ENCODE peak calls at places on chromosomes 5 and 9, in nine cellular contexts. One of them, this sample, is unnamed.

GRCh38 chr5:139473105-139473504 is 2.3 kb downstream of the SMIM33 start:
- DNase-seq in COR-L47: no peak
- DNase-seq in right cardiac atrium: no peak
- DNase-seq in transverse colon: no peak
- DNase-seq in activated CD4-positive, alpha-beta T cell treated with anti-CD3 and anti-CD28 coated beads, Interleukin-2, amount 50 U/mL, for 48 hours: no peak
- DNase-seq in Calu3: no peak
- DNase-seq in iris pigment epithelial cell: no peak
- DNase-seq in activated naive CD8-positive, alpha-beta T cell treated with anti-CD3 and anti-CD28 coated beads for 36 hours: no peak
- DNase-seq in SK-N-SH: no peak
- DNase-seq in this sample: no peak

GRCh38 chr9:124285903-124286291 is 28.1 kb downstream of the NEK6 start:
- DNase-seq in Calu3: peak
- DNase-seq in activated CD4-positive, alpha-beta T cell treated with anti-CD3 and anti-CD28 coated beads, Interleukin-2, amount 50 U/mL, for 48 hours: peak
- DNase-seq in SK-N-SH: no peak
- DNase-seq in transverse colon: peak
- DNase-seq in iris pigment epithelial cell: peak
- DNase-seq in right cardiac atrium: peak
- DNase-seq in activated naive CD8-positive, alpha-beta T cell treated with anti-CD3 and anti-CD28 coated beads for 36 hours: peak
- DNase-seq in COR-L47: no peak
- DNase-seq in this sample: peak

GRCh38 chr9:5621327-5621726 is 7.6 kb upstream of the RIC1 start:
- DNase-seq in SK-N-SH: no peak
- DNase-seq in iris pigment epithelial cell: peak
- DNase-seq in activated CD4-positive, alpha-beta T cell treated with anti-CD3 and anti-CD28 coated beads, Interleukin-2, amount 50 U/mL, for 48 hours: no peak
- DNase-seq in Calu3: peak
- DNase-seq in COR-L47: no peak
- DNase-seq in right cardiac atrium: no peak
- DNase-seq in activated naive CD8-positive, alpha-beta T cell treated with anti-CD3 and anti-CD28 coated beads for 36 hours: no peak
- DNase-seq in transverse colon: no peak
- DNase-seq in this sample: no peak

GRCh38 chr5:115389074-115389798 is 92.8 kb upstream of the CCDC112 start:
- DNase-seq in COR-L47: no peak
- DNase-seq in right cardiac atrium: no peak
- DNase-seq in iris pigment epithelial cell: peak
- DNase-seq in transverse colon: no peak
- DNase-seq in SK-N-SH: no peak
- DNase-seq in Calu3: no peak
- DNase-seq in activated naive CD8-positive, alpha-beta T cell treated with anti-CD3 and anti-CD28 coated beads for 36 hours: no peak
- DNase-seq in activated CD4-positive, alpha-beta T cell treated with anti-CD3 and anti-CD28 coated beads, Interleukin-2, amount 50 U/mL, for 48 hours: no peak
- DNase-seq in this sample: no peak

GRCh38 chr9:27714388-27714787 is 141.1 kb upstream of the C9orf72 start:
- DNase-seq in right cardiac atrium: no peak
- DNase-seq in transverse colon: no peak
- DNase-seq in COR-L47: no peak
- DNase-seq in iris pigment epithelial cell: no peak
- DNase-seq in activated CD4-positive, alpha-beta T cell treated with anti-CD3 and anti-CD28 coated beads, Interleukin-2, amount 50 U/mL, for 48 hours: no peak
- DNase-seq in SK-N-SH: peak
- DNase-seq in activated naive CD8-positive, alpha-beta T cell treated with anti-CD3 and anti-CD28 coated beads for 36 hours: no peak
- DNase-seq in Calu3: no peak
- DNase-seq in this sample: no peak

GRCh38 chr5:72452515-72453259 is 54.5 kb downstream of the ZNF366 start:
- DNase-seq in right cardiac atrium: peak
- DNase-seq in activated CD4-positive, alpha-beta T cell treated with anti-CD3 and anti-CD28 coated beads, Interleukin-2, amount 50 U/mL, for 48 hours: no peak
- DNase-seq in COR-L47: no peak
- DNase-seq in Calu3: no peak
- DNase-seq in transverse colon: peak
- DNase-seq in activated naive CD8-positive, alpha-beta T cell treated with anti-CD3 and anti-CD28 coated beads for 36 hours: no peak
- DNase-seq in SK-N-SH: no peak
- DNase-seq in iris pigment epithelial cell: peak
- DNase-seq in this sample: no peak

GRCh38 chr9:68762570-68762969 is 57.5 kb downstream of the PIP5K1B start:
- DNase-seq in SK-N-SH: no peak
- DNase-seq in right cardiac atrium: no peak
- DNase-seq in activated CD4-positive, alpha-beta T cell treated with anti-CD3 and anti-CD28 coated beads, Interleukin-2, amount 50 U/mL, for 48 hours: no peak
- DNase-seq in activated naive CD8-positive, alpha-beta T cell treated with anti-CD3 and anti-CD28 coated beads for 36 hours: no peak
- DNase-seq in Calu3: no peak
- DNase-seq in COR-L47: no peak
- DNase-seq in transverse colon: no peak
- DNase-seq in iris pigment epithelial cell: no peak
- DNase-seq in this sample: no peak

GRCh38 chr5:93874080-93874479 is 132.7 kb upstream of the POU5F2 start:
- DNase-seq in COR-L47: peak
- DNase-seq in right cardiac atrium: no peak
- DNase-seq in SK-N-SH: no peak
- DNase-seq in activated CD4-positive, alpha-beta T cell treated with anti-CD3 and anti-CD28 coated beads, Interleukin-2, amount 50 U/mL, for 48 hours: no peak
- DNase-seq in Calu3: no peak
- DNase-seq in transverse colon: no peak
- DNase-seq in iris pigment epithelial cell: peak
- DNase-seq in activated naive CD8-positive, alpha-beta T cell treated with anti-CD3 and anti-CD28 coated beads for 36 hours: no peak
- DNase-seq in this sample: no peak

GRCh38 chr9:131607591-131607990 is 62.3 kb downstream of the PRRT1B start:
- DNase-seq in transverse colon: no peak
- DNase-seq in Calu3: no peak
- DNase-seq in COR-L47: no peak
- DNase-seq in activated naive CD8-positive, alpha-beta T cell treated with anti-CD3 and anti-CD28 coated beads for 36 hours: no peak
- DNase-seq in right cardiac atrium: no peak
- DNase-seq in SK-N-SH: no peak
- DNase-seq in iris pigment epithelial cell: no peak
- DNase-seq in activated CD4-positive, alpha-beta T cell treated with anti-CD3 and anti-CD28 coated beads, Interleukin-2, amount 50 U/mL, for 48 hours: no peak
- DNase-seq in this sample: no peak

GRCh38 chr9:6955251-6955921 is 197.6 kb downstream of the KDM4C start:
- DNase-seq in activated naive CD8-positive, alpha-beta T cell treated with anti-CD3 and anti-CD28 coated beads for 36 hours: peak
- DNase-seq in activated CD4-positive, alpha-beta T cell treated with anti-CD3 and anti-CD28 coated beads, Interleukin-2, amount 50 U/mL, for 48 hours: no peak
- DNase-seq in COR-L47: peak
- DNase-seq in transverse colon: no peak
- DNase-seq in iris pigment epithelial cell: peak
- DNase-seq in SK-N-SH: no peak
- DNase-seq in Calu3: no peak
- DNase-seq in right cardiac atrium: no peak
- DNase-seq in this sample: no peak

GRCh38 chr9:96680812-96681499 is 25.8 kb upstream of the PRXL2C start:
- DNase-seq in transverse colon: no peak
- DNase-seq in SK-N-SH: peak
- DNase-seq in COR-L47: no peak
- DNase-seq in right cardiac atrium: no peak
- DNase-seq in Calu3: no peak
- DNase-seq in activated CD4-positive, alpha-beta T cell treated with anti-CD3 and anti-CD28 coated beads, Interleukin-2, amount 50 U/mL, for 48 hours: no peak
- DNase-seq in iris pigment epithelial cell: no peak
- DNase-seq in activated naive CD8-positive, alpha-beta T cell treated with anti-CD3 and anti-CD28 coated beads for 36 hours: no peak
- DNase-seq in this sample: no peak

GRCh38 chr5:5572010-5572982 is 149.8 kb downstream of the ICE1 start:
- DNase-seq in iris pigment epithelial cell: no peak
- DNase-seq in transverse colon: peak
- DNase-seq in activated CD4-positive, alpha-beta T cell treated with anti-CD3 and anti-CD28 coated beads, Interleukin-2, amount 50 U/mL, for 48 hours: no peak
- DNase-seq in SK-N-SH: no peak
- DNase-seq in right cardiac atrium: peak
- DNase-seq in activated naive CD8-positive, alpha-beta T cell treated with anti-CD3 and anti-CD28 coated beads for 36 hours: no peak
- DNase-seq in COR-L47: no peak
- DNase-seq in Calu3: no peak
- DNase-seq in this sample: no peak

GRCh38 chr5:146221234-146221633 is 17.8 kb downstream of the RBM27 start:
- DNase-seq in Calu3: no peak
- DNase-seq in SK-N-SH: peak
- DNase-seq in activated CD4-positive, alpha-beta T cell treated with anti-CD3 and anti-CD28 coated beads, Interleukin-2, amount 50 U/mL, for 48 hours: no peak
- DNase-seq in COR-L47: no peak
- DNase-seq in iris pigment epithelial cell: no peak
- DNase-seq in transverse colon: no peak
- DNase-seq in right cardiac atrium: no peak
- DNase-seq in activated naive CD8-positive, alpha-beta T cell treated with anti-CD3 and anti-CD28 coated beads for 36 hours: no peak
- DNase-seq in this sample: no peak

GRCh38 chr9:91867740-91868139 is 82.3 kb downstream of the ROR2 start:
- DNase-seq in Calu3: no peak
- DNase-seq in activated naive CD8-positive, alpha-beta T cell treated with anti-CD3 and anti-CD28 coated beads for 36 hours: no peak
- DNase-seq in iris pigment epithelial cell: no peak
- DNase-seq in COR-L47: no peak
- DNase-seq in transverse colon: no peak
- DNase-seq in SK-N-SH: no peak
- DNase-seq in activated CD4-positive, alpha-beta T cell treated with anti-CD3 and anti-CD28 coated beads, Interleukin-2, amount 50 U/mL, for 48 hours: no peak
- DNase-seq in right cardiac atrium: no peak
- DNase-seq in this sample: no peak

GRCh38 chr9:120982851-120983250 is 56.3 kb upstream of the TRAF1 start:
- DNase-seq in COR-L47: no peak
- DNase-seq in Calu3: no peak
- DNase-seq in right cardiac atrium: no peak
- DNase-seq in activated CD4-positive, alpha-beta T cell treated with anti-CD3 and anti-CD28 coated beads, Interleukin-2, amount 50 U/mL, for 48 hours: no peak
- DNase-seq in iris pigment epithelial cell: peak
- DNase-seq in activated naive CD8-positive, alpha-beta T cell treated with anti-CD3 and anti-CD28 coated beads for 36 hours: no peak
- DNase-seq in SK-N-SH: no peak
- DNase-seq in transverse colon: no peak
- DNase-seq in this sample: no peak

GRCh38 chr5:141100243-141100805 is at the start of gene PCDHB3:
- DNase-seq in right cardiac atrium: peak
- DNase-seq in SK-N-SH: peak
- DNase-seq in iris pigment epithelial cell: peak
- DNase-seq in Calu3: peak
- DNase-seq in activated naive CD8-positive, alpha-beta T cell treated with anti-CD3 and anti-CD28 coated beads for 36 hours: peak
- DNase-seq in COR-L47: peak
- DNase-seq in transverse colon: no peak
- DNase-seq in activated CD4-positive, alpha-beta T cell treated with anti-CD3 and anti-CD28 coated beads, Interleukin-2, amount 50 U/mL, for 48 hours: peak
- DNase-seq in this sample: no peak

GRCh38 chr5:110218994-110219393 is 507.5 kb downstream of the TMEM232 start:
- DNase-seq in COR-L47: no peak
- DNase-seq in SK-N-SH: no peak
- DNase-seq in iris pigment epithelial cell: no peak
- DNase-seq in activated naive CD8-positive, alpha-beta T cell treated with anti-CD3 and anti-CD28 coated beads for 36 hours: no peak
- DNase-seq in activated CD4-positive, alpha-beta T cell treated with anti-CD3 and anti-CD28 coated beads, Interleukin-2, amount 50 U/mL, for 48 hours: no peak
- DNase-seq in right cardiac atrium: no peak
- DNase-seq in transverse colon: no peak
- DNase-seq in Calu3: no peak
- DNase-seq in this sample: no peak

GRCh38 chr9:137973829-137974416 is 96.3 kb downstream of the CACNA1B start:
- DNase-seq in COR-L47: no peak
- DNase-seq in right cardiac atrium: no peak
- DNase-seq in iris pigment epithelial cell: no peak
- DNase-seq in activated naive CD8-positive, alpha-beta T cell treated with anti-CD3 and anti-CD28 coated beads for 36 hours: no peak
- DNase-seq in SK-N-SH: no peak
- DNase-seq in activated CD4-positive, alpha-beta T cell treated with anti-CD3 and anti-CD28 coated beads, Interleukin-2, amount 50 U/mL, for 48 hours: no peak
- DNase-seq in transverse colon: no peak
- DNase-seq in Calu3: no peak
- DNase-seq in this sample: no peak

GRCh38 chr9:97484134-97484533 is 17.3 kb upstream of the TMOD1 start:
- DNase-seq in activated naive CD8-positive, alpha-beta T cell treated with anti-CD3 and anti-CD28 coated beads for 36 hours: no peak
- DNase-seq in COR-L47: no peak
- DNase-seq in iris pigment epithelial cell: no peak
- DNase-seq in transverse colon: no peak
- DNase-seq in activated CD4-positive, alpha-beta T cell treated with anti-CD3 and anti-CD28 coated beads, Interleukin-2, amount 50 U/mL, for 48 hours: no peak
- DNase-seq in right cardiac atrium: peak
- DNase-seq in Calu3: no peak
- DNase-seq in SK-N-SH: no peak
- DNase-seq in this sample: no peak

GRCh38 chr9:125323615-125324014 is 62.0 kb downstream of the GAPVD1 start:
- DNase-seq in iris pigment epithelial cell: no peak
- DNase-seq in transverse colon: no peak
- DNase-seq in COR-L47: no peak
- DNase-seq in activated naive CD8-positive, alpha-beta T cell treated with anti-CD3 and anti-CD28 coated beads for 36 hours: no peak
- DNase-seq in Calu3: no peak
- DNase-seq in SK-N-SH: no peak
- DNase-seq in activated CD4-positive, alpha-beta T cell treated with anti-CD3 and anti-CD28 coated beads, Interleukin-2, amount 50 U/mL, for 48 hours: no peak
- DNase-seq in right cardiac atrium: no peak
- DNase-seq in this sample: no peak

GRCh38 chr9:79263666-79264460 is 307.9 kb upstream of the TLE4 start:
- DNase-seq in right cardiac atrium: no peak
- DNase-seq in iris pigment epithelial cell: peak
- DNase-seq in Calu3: no peak
- DNase-seq in SK-N-SH: peak
- DNase-seq in transverse colon: no peak
- DNase-seq in COR-L47: peak
- DNase-seq in activated CD4-positive, alpha-beta T cell treated with anti-CD3 and anti-CD28 coated beads, Interleukin-2, amount 50 U/mL, for 48 hours: no peak
- DNase-seq in activated naive CD8-positive, alpha-beta T cell treated with anti-CD3 and anti-CD28 coated beads for 36 hours: no peak
- DNase-seq in this sample: no peak

GRCh38 chr9:99199938-99200539 is 21.7 kb downstream of the ALG2 start:
- DNase-seq in Calu3: no peak
- DNase-seq in iris pigment epithelial cell: no peak
- DNase-seq in activated CD4-positive, alpha-beta T cell treated with anti-CD3 and anti-CD28 coated beads, Interleukin-2, amount 50 U/mL, for 48 hours: no peak
- DNase-seq in transverse colon: no peak
- DNase-seq in SK-N-SH: no peak
- DNase-seq in right cardiac atrium: no peak
- DNase-seq in COR-L47: no peak
- DNase-seq in activated naive CD8-positive, alpha-beta T cell treated with anti-CD3 and anti-CD28 coated beads for 36 hours: no peak
- DNase-seq in this sample: no peak

GRCh38 chr5:149593370-149593769 is 12.1 kb downstream of the ARHGEF37 start:
- DNase-seq in iris pigment epithelial cell: no peak
- DNase-seq in COR-L47: no peak
- DNase-seq in Calu3: no peak
- DNase-seq in right cardiac atrium: no peak
- DNase-seq in transverse colon: no peak
- DNase-seq in SK-N-SH: no peak
- DNase-seq in activated CD4-positive, alpha-beta T cell treated with anti-CD3 and anti-CD28 coated beads, Interleukin-2, amount 50 U/mL, for 48 hours: no peak
- DNase-seq in activated naive CD8-positive, alpha-beta T cell treated with anti-CD3 and anti-CD28 coated beads for 36 hours: no peak
- DNase-seq in this sample: no peak

GRCh38 chr9:27429436-27429835 is 94.7 kb upstream of the IFNK start:
- DNase-seq in activated CD4-positive, alpha-beta T cell treated with anti-CD3 and anti-CD28 coated beads, Interleukin-2, amount 50 U/mL, for 48 hours: no peak
- DNase-seq in Calu3: no peak
- DNase-seq in transverse colon: peak
- DNase-seq in iris pigment epithelial cell: no peak
- DNase-seq in COR-L47: no peak
- DNase-seq in right cardiac atrium: no peak
- DNase-seq in activated naive CD8-positive, alpha-beta T cell treated with anti-CD3 and anti-CD28 coated beads for 36 hours: no peak
- DNase-seq in SK-N-SH: no peak
- DNase-seq in this sample: no peak

GRCh38 chr9:120100595-120100994 is 479.4 kb downstream of the CDK5RAP2 start:
- DNase-seq in transverse colon: no peak
- DNase-seq in iris pigment epithelial cell: no peak
- DNase-seq in Calu3: no peak
- DNase-seq in activated CD4-positive, alpha-beta T cell treated with anti-CD3 and anti-CD28 coated beads, Interleukin-2, amount 50 U/mL, for 48 hours: no peak
- DNase-seq in activated naive CD8-positive, alpha-beta T cell treated with anti-CD3 and anti-CD28 coated beads for 36 hours: no peak
- DNase-seq in COR-L47: no peak
- DNase-seq in right cardiac atrium: no peak
- DNase-seq in SK-N-SH: no peak
- DNase-seq in this sample: no peak

GRCh38 chr9:130756037-130756436 is 62.5 kb downstream of the EXOSC2 start:
- DNase-seq in activated CD4-positive, alpha-beta T cell treated with anti-CD3 and anti-CD28 coated beads, Interleukin-2, amount 50 U/mL, for 48 hours: no peak
- DNase-seq in iris pigment epithelial cell: no peak
- DNase-seq in right cardiac atrium: no peak
- DNase-seq in activated naive CD8-positive, alpha-beta T cell treated with anti-CD3 and anti-CD28 coated beads for 36 hours: no peak
- DNase-seq in SK-N-SH: no peak
- DNase-seq in Calu3: no peak
- DNase-seq in COR-L47: no peak
- DNase-seq in transverse colon: no peak
- DNase-seq in this sample: no peak

GRCh38 chr5:150298701-150299451 is 3.8 kb downstream of the ARSI start:
- DNase-seq in transverse colon: no peak
- DNase-seq in iris pigment epithelial cell: peak
- DNase-seq in activated CD4-positive, alpha-beta T cell treated with anti-CD3 and anti-CD28 coated beads, Interleukin-2, amount 50 U/mL, for 48 hours: no peak
- DNase-seq in activated naive CD8-positive, alpha-beta T cell treated with anti-CD3 and anti-CD28 coated beads for 36 hours: no peak
- DNase-seq in COR-L47: no peak
- DNase-seq in right cardiac atrium: no peak
- DNase-seq in Calu3: no peak
- DNase-seq in SK-N-SH: no peak
- DNase-seq in this sample: no peak

GRCh38 chr9:2709645-2710101 is 7.6 kb upstream of the KCNV2 start:
- DNase-seq in right cardiac atrium: no peak
- DNase-seq in COR-L47: no peak
- DNase-seq in transverse colon: no peak
- DNase-seq in iris pigment epithelial cell: no peak
- DNase-seq in SK-N-SH: peak
- DNase-seq in activated CD4-positive, alpha-beta T cell treated with anti-CD3 and anti-CD28 coated beads, Interleukin-2, amount 50 U/mL, for 48 hours: no peak
- DNase-seq in Calu3: no peak
- DNase-seq in activated naive CD8-positive, alpha-beta T cell treated with anti-CD3 and anti-CD28 coated beads for 36 hours: no peak
- DNase-seq in this sample: no peak

GRCh38 chr5:108884736-108885135 is 137.0 kb downstream of the FER start:
- DNase-seq in transverse colon: no peak
- DNase-seq in Calu3: no peak
- DNase-seq in COR-L47: no peak
- DNase-seq in activated naive CD8-positive, alpha-beta T cell treated with anti-CD3 and anti-CD28 coated beads for 36 hours: no peak
- DNase-seq in activated CD4-positive, alpha-beta T cell treated with anti-CD3 and anti-CD28 coated beads, Interleukin-2, amount 50 U/mL, for 48 hours: no peak
- DNase-seq in iris pigment epithelial cell: peak
- DNase-seq in right cardiac atrium: no peak
- DNase-seq in SK-N-SH: no peak
- DNase-seq in this sample: no peak

GRCh38 chr9:116134981-116135380 is 18.6 kb upstream of the PAPPA start:
- DNase-seq in SK-N-SH: no peak
- DNase-seq in iris pigment epithelial cell: no peak
- DNase-seq in activated CD4-positive, alpha-beta T cell treated with anti-CD3 and anti-CD28 coated beads, Interleukin-2, amount 50 U/mL, for 48 hours: no peak
- DNase-seq in transverse colon: no peak
- DNase-seq in activated naive CD8-positive, alpha-beta T cell treated with anti-CD3 and anti-CD28 coated beads for 36 hours: no peak
- DNase-seq in COR-L47: no peak
- DNase-seq in right cardiac atrium: no peak
- DNase-seq in Calu3: no peak
- DNase-seq in this sample: no peak

This sample was measured in stimulated activated CD8-positive, alpha-beta memory T cell treated with anti-CD3 and anti-CD28 coated beads, Interleukin-12 subunit alpha, Interleukin-12 subunit beta, amount 100 ng/mL, for 4 hours.